ENCODE peak calls at places on chromosomes 4 and X, in nine cellular contexts. One of them, this sample, is unnamed.

GRCh38 chr4:10045481-10045880 is 24.2 kb upstream of the SLC2A9 start:
- DNase-seq in Calu3: no peak
- DNase-seq in mucosa of descending colon: no peak
- DNase-seq in left ventricle myocardium inferior: no peak
- DNase-seq in heart right ventricle: no peak
- DNase-seq in H9: no peak
- DNase-seq in AG04450: no peak
- DNase-seq in WERI-Rb-1: no peak
- DNase-seq in lower lobe of right lung: no peak
- DNase-seq in this sample: no peak

GRCh38 chrX:82757614-82758013 is 750.5 kb upstream of the POU3F4 start:
- DNase-seq in Calu3: no peak
- DNase-seq in mucosa of descending colon: no peak
- DNase-seq in left ventricle myocardium inferior: no peak
- DNase-seq in heart right ventricle: no peak
- DNase-seq in H9: no peak
- DNase-seq in AG04450: no peak
- DNase-seq in WERI-Rb-1: no peak
- DNase-seq in lower lobe of right lung: no peak
- DNase-seq in this sample: no peak

GRCh38 chr4:77220841-77221613 is 64.0 kb downstream of the CCNG2 start:
- DNase-seq in Calu3: no peak
- DNase-seq in mucosa of descending colon: no peak
- DNase-seq in left ventricle myocardium inferior: peak; percentile 48
- DNase-seq in heart right ventricle: peak; percentile 17
- DNase-seq in H9: no peak
- DNase-seq in AG04450: no peak
- DNase-seq in WERI-Rb-1: no peak
- DNase-seq in lower lobe of right lung: no peak
- DNase-seq in this sample: no peak

GRCh38 chr4:169659736-169660670 is 39.6 kb downstream of the CLCN3 start:
- DNase-seq in Calu3: peak; percentile 76
- DNase-seq in mucosa of descending colon: no peak
- DNase-seq in left ventricle myocardium inferior: no peak
- DNase-seq in heart right ventricle: no peak
- DNase-seq in H9: peak; percentile 61
- DNase-seq in AG04450: peak; percentile 90
- DNase-seq in WERI-Rb-1: peak; percentile 87
- DNase-seq in lower lobe of right lung: peak; percentile 55
- DNase-seq in this sample: peak; percentile 39

GRCh38 chrX:115892787-115893671 is 277.5 kb upstream of the AGTR2 start:
- DNase-seq in Calu3: no peak
- DNase-seq in mucosa of descending colon: peak; percentile 67
- DNase-seq in left ventricle myocardium inferior: no peak
- DNase-seq in heart right ventricle: no peak
- DNase-seq in H9: peak; percentile 68
- DNase-seq in AG04450: no peak
- DNase-seq in WERI-Rb-1: peak; percentile 90
- DNase-seq in lower lobe of right lung: no peak
- DNase-seq in this sample: no peak

GRCh38 chr4:15238720-15239119 is 189.1 kb upstream of the C1QTNF7 start:
- DNase-seq in Calu3: peak; percentile 29
- DNase-seq in mucosa of descending colon: no peak
- DNase-seq in left ventricle myocardium inferior: no peak
- DNase-seq in heart right ventricle: no peak
- DNase-seq in H9: peak; percentile 58
- DNase-seq in AG04450: no peak
- DNase-seq in WERI-Rb-1: peak; percentile 58
- DNase-seq in lower lobe of right lung: no peak
- DNase-seq in this sample: peak; percentile 39

GRCh38 chrX:44974462-44974861 is 101.5 kb downstream of the KDM6A start:
- DNase-seq in Calu3: peak; percentile 19
- DNase-seq in mucosa of descending colon: no peak
- DNase-seq in left ventricle myocardium inferior: no peak
- DNase-seq in heart right ventricle: no peak
- DNase-seq in H9: no peak
- DNase-seq in AG04450: no peak
- DNase-seq in WERI-Rb-1: no peak
- DNase-seq in lower lobe of right lung: no peak
- DNase-seq in this sample: no peak

GRCh38 chrX:47743504-47743903 is 84.5 kb upstream of the UXT start:
- DNase-seq in Calu3: no peak
- DNase-seq in mucosa of descending colon: no peak
- DNase-seq in left ventricle myocardium inferior: no peak
- DNase-seq in heart right ventricle: no peak
- DNase-seq in H9: no peak
- DNase-seq in AG04450: no peak
- DNase-seq in WERI-Rb-1: no peak
- DNase-seq in lower lobe of right lung: no peak
- DNase-seq in this sample: no peak

GRCh38 chr4:18938343-18939109 is 917.0 kb upstream of the LCORL start:
- DNase-seq in Calu3: no peak
- DNase-seq in mucosa of descending colon: no peak
- DNase-seq in left ventricle myocardium inferior: no peak
- DNase-seq in heart right ventricle: no peak
- DNase-seq in H9: no peak
- DNase-seq in AG04450: no peak
- DNase-seq in WERI-Rb-1: no peak
- DNase-seq in lower lobe of right lung: no peak
- DNase-seq in this sample: no peak

GRCh38 chr4:102139132-102139573 is 206.1 kb downstream of the SLC39A8 start:
- DNase-seq in Calu3: no peak
- DNase-seq in mucosa of descending colon: no peak
- DNase-seq in left ventricle myocardium inferior: no peak
- DNase-seq in heart right ventricle: no peak
- DNase-seq in H9: no peak
- DNase-seq in AG04450: no peak
- DNase-seq in WERI-Rb-1: no peak
- DNase-seq in lower lobe of right lung: no peak
- DNase-seq in this sample: no peak

GRCh38 chr4:165505991-165506779 is 127.4 kb downstream of the CPE start:
- DNase-seq in Calu3: no peak
- DNase-seq in mucosa of descending colon: no peak
- DNase-seq in left ventricle myocardium inferior: no peak
- DNase-seq in heart right ventricle: no peak
- DNase-seq in H9: no peak
- DNase-seq in AG04450: peak; percentile 23
- DNase-seq in WERI-Rb-1: no peak
- DNase-seq in lower lobe of right lung: no peak
- DNase-seq in this sample: no peak

GRCh38 chr4:70531981-70532380 is 13.6 kb downstream of the AMTN start:
- DNase-seq in Calu3: no peak
- DNase-seq in mucosa of descending colon: no peak
- DNase-seq in left ventricle myocardium inferior: no peak
- DNase-seq in heart right ventricle: no peak
- DNase-seq in H9: no peak
- DNase-seq in AG04450: no peak
- DNase-seq in WERI-Rb-1: no peak
- DNase-seq in lower lobe of right lung: no peak
- DNase-seq in this sample: no peak

GRCh38 chrX:17291998-17292658 is 82.9 kb upstream of the NHS start:
- DNase-seq in Calu3: no peak
- DNase-seq in mucosa of descending colon: no peak
- DNase-seq in left ventricle myocardium inferior: no peak
- DNase-seq in heart right ventricle: no peak
- DNase-seq in H9: no peak
- DNase-seq in AG04450: no peak
- DNase-seq in WERI-Rb-1: no peak
- DNase-seq in lower lobe of right lung: no peak
- DNase-seq in this sample: no peak

GRCh38 chrX:150570512-150570911 is 2.1 kb downstream of the MTM1 start:
- DNase-seq in Calu3: no peak
- DNase-seq in mucosa of descending colon: no peak
- DNase-seq in left ventricle myocardium inferior: no peak
- DNase-seq in heart right ventricle: no peak
- DNase-seq in H9: no peak
- DNase-seq in AG04450: no peak
- DNase-seq in WERI-Rb-1: no peak
- DNase-seq in lower lobe of right lung: no peak
- DNase-seq in this sample: no peak

GRCh38 chrX:153317996-153318722 is 3.4 kb downstream of the PNMA6F start:
- DNase-seq in Calu3: no peak
- DNase-seq in mucosa of descending colon: no peak
- DNase-seq in left ventricle myocardium inferior: no peak
- DNase-seq in heart right ventricle: no peak
- DNase-seq in H9: no peak
- DNase-seq in AG04450: no peak
- DNase-seq in WERI-Rb-1: no peak
- DNase-seq in lower lobe of right lung: no peak
- DNase-seq in this sample: no peak

GRCh38 chrX:115344885-115345653 is 55.6 kb downstream of the LUZP4 start:
- DNase-seq in Calu3: peak; percentile 80
- DNase-seq in mucosa of descending colon: peak; percentile 56
- DNase-seq in left ventricle myocardium inferior: peak; percentile 80
- DNase-seq in heart right ventricle: peak; percentile 74
- DNase-seq in H9: peak; percentile 68
- DNase-seq in AG04450: peak; percentile 90
- DNase-seq in WERI-Rb-1: peak; percentile 43
- DNase-seq in lower lobe of right lung: peak; percentile 81
- DNase-seq in this sample: peak; percentile 24

GRCh38 chrX:149717803-149718202 is 5.9 kb downstream of the MAGEA11 start:
- DNase-seq in Calu3: no peak
- DNase-seq in mucosa of descending colon: peak; percentile 32
- DNase-seq in left ventricle myocardium inferior: no peak
- DNase-seq in heart right ventricle: no peak
- DNase-seq in H9: no peak
- DNase-seq in AG04450: no peak
- DNase-seq in WERI-Rb-1: no peak
- DNase-seq in lower lobe of right lung: no peak
- DNase-seq in this sample: no peak

GRCh38 chrX:44669626-44670025 is 127.0 kb upstream of the FUNDC1 start:
- DNase-seq in Calu3: no peak
- DNase-seq in mucosa of descending colon: no peak
- DNase-seq in left ventricle myocardium inferior: no peak
- DNase-seq in heart right ventricle: no peak
- DNase-seq in H9: no peak
- DNase-seq in AG04450: no peak
- DNase-seq in WERI-Rb-1: no peak
- DNase-seq in lower lobe of right lung: no peak
- DNase-seq in this sample: no peak

GRCh38 chrX:24890677-24891076 is 125.1 kb downstream of the ARX start:
- DNase-seq in Calu3: peak; percentile 4
- DNase-seq in mucosa of descending colon: no peak
- DNase-seq in left ventricle myocardium inferior: no peak
- DNase-seq in heart right ventricle: no peak
- DNase-seq in H9: no peak
- DNase-seq in AG04450: no peak
- DNase-seq in WERI-Rb-1: no peak
- DNase-seq in lower lobe of right lung: no peak
- DNase-seq in this sample: no peak

GRCh38 chr4:26860922-26861433 is 337 bp downstream of the STIM2 start:
- DNase-seq in Calu3: peak; percentile 42
- DNase-seq in mucosa of descending colon: peak; percentile 75
- DNase-seq in left ventricle myocardium inferior: peak; percentile 55
- DNase-seq in heart right ventricle: peak; percentile 66
- DNase-seq in H9: peak; percentile 57
- DNase-seq in AG04450: no peak
- DNase-seq in WERI-Rb-1: peak; percentile 59
- DNase-seq in lower lobe of right lung: peak; percentile 78
- DNase-seq in this sample: peak; percentile 74

DNA sequence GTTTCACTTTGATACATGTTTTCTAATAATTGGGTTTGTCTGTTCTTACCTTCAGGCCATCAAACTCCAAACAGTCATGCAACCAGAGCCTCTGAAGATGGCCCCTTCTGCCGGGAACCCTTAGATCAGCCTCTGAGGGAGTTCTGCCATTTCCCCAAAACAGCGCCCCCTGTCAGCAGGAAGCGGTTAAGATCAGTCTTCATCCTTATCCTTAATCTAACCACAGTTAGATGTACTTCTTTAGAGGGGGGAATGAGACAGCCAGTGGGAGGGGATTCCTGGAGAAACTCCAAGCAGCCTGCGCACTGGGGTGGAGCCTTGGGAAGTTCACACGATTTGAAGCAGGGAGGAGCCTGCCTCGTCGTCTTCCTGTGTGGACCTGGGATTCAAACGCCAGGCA is 185.4 kb downstream of the INPP4B start:
- DNase-seq in Calu3: no peak
- DNase-seq in mucosa of descending colon: no peak
- DNase-seq in left ventricle myocardium inferior: no peak
- DNase-seq in heart right ventricle: no peak
- DNase-seq in H9: peak; percentile 26
- DNase-seq in AG04450: no peak
- DNase-seq in WERI-Rb-1: peak; percentile 41
- DNase-seq in lower lobe of right lung: no peak
- DNase-seq in this sample: no peak
- TF ChIP-seq CTCF in Calu3: no peak
- TF ChIP-seq CTCF in mucosa of descending colon: no peak
- TF ChIP-seq CTCF in left ventricle myocardium inferior: no peak
- TF ChIP-seq CTCF in heart right ventricle: no peak
- TF ChIP-seq CTCF in H9: peak; percentile 43
- TF ChIP-seq CTCF in AG04450: peak; percentile 7
- TF ChIP-seq CTCF in WERI-Rb-1: peak; percentile 60
- TF ChIP-seq CTCF in lower lobe of right lung: no peak
- TF ChIP-seq CTCF in this sample: no peak

DNA sequence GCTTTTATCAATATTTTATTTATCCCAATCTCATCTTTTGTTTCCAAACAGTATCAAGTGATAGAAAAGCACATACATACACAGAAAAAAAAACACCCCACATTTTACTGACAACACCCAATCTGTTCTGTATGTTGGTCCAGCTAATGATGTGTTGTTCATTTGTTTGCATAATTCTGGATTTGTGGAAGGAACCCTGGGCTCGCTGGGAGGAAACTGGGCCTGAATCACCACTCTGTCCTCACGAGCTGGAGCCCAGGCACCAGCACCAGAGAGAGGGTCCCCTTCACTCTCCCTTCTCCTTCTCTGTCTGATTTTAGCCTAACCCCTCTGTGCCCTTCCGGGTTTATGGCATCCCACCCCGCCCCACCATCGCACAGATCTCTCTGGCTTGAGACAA is 79.8 kb downstream of the PSAPL1 start:
- DNase-seq in Calu3: no peak
- DNase-seq in mucosa of descending colon: no peak
- DNase-seq in left ventricle myocardium inferior: no peak
- DNase-seq in heart right ventricle: no peak
- DNase-seq in H9: no peak
- DNase-seq in AG04450: no peak
- DNase-seq in WERI-Rb-1: no peak
- DNase-seq in lower lobe of right lung: no peak
- DNase-seq in this sample: no peak
- TF ChIP-seq CTCF in Calu3: no peak
- TF ChIP-seq CTCF in mucosa of descending colon: no peak
- TF ChIP-seq CTCF in left ventricle myocardium inferior: no peak
- TF ChIP-seq CTCF in heart right ventricle: no peak
- TF ChIP-seq CTCF in H9: no peak
- TF ChIP-seq CTCF in AG04450: no peak
- TF ChIP-seq CTCF in WERI-Rb-1: no peak
- TF ChIP-seq CTCF in lower lobe of right lung: no peak
- TF ChIP-seq CTCF in this sample: no peak

GRCh38 chrX:50680990-50681389 is 133.0 kb downstream of the SHROOM4 start:
- DNase-seq in Calu3: peak; percentile 5
- DNase-seq in mucosa of descending colon: no peak
- DNase-seq in left ventricle myocardium inferior: no peak
- DNase-seq in heart right ventricle: no peak
- DNase-seq in H9: no peak
- DNase-seq in AG04450: no peak
- DNase-seq in WERI-Rb-1: no peak
- DNase-seq in lower lobe of right lung: no peak
- DNase-seq in this sample: peak; percentile 10
- TF ChIP-seq CTCF in Calu3: no peak
- TF ChIP-seq CTCF in mucosa of descending colon: no peak
- TF ChIP-seq CTCF in left ventricle myocardium inferior: peak; percentile 57
- TF ChIP-seq CTCF in heart right ventricle: peak; percentile 47
- TF ChIP-seq CTCF in H9: peak; percentile 68
- TF ChIP-seq CTCF in AG04450: peak; percentile 38
- TF ChIP-seq CTCF in WERI-Rb-1: peak; percentile 12
- TF ChIP-seq CTCF in lower lobe of right lung: peak; percentile 23
- TF ChIP-seq CTCF in this sample: peak; percentile 33

GRCh38 chrX:92232182-92232581 is 453.0 kb downstream of the PCDH11X start:
- DNase-seq in Calu3: no peak
- DNase-seq in mucosa of descending colon: no peak
- DNase-seq in left ventricle myocardium inferior: no peak
- DNase-seq in heart right ventricle: no peak
- DNase-seq in H9: no peak
- DNase-seq in AG04450: no peak
- DNase-seq in WERI-Rb-1: no peak
- DNase-seq in lower lobe of right lung: no peak
- DNase-seq in this sample: no peak
- TF ChIP-seq CTCF in Calu3: no peak
- TF ChIP-seq CTCF in mucosa of descending colon: no peak
- TF ChIP-seq CTCF in left ventricle myocardium inferior: no peak
- TF ChIP-seq CTCF in heart right ventricle: peak; percentile 34
- TF ChIP-seq CTCF in H9: peak; percentile 81
- TF ChIP-seq CTCF in AG04450: peak; percentile 48
- TF ChIP-seq CTCF in WERI-Rb-1: peak; percentile 49
- TF ChIP-seq CTCF in lower lobe of right lung: no peak
- TF ChIP-seq CTCF in this sample: peak; percentile 60

This sample was measured in nephron progenitor cell.